ENCODE peak calls at places on chromosomes 2 and 18, in ten cellular contexts. One of them, this sample, is unnamed.
A peak's percentile ranks its signal among the peaks of the same experiment; 100 is the strongest.

GRCh38 chr2:135140606-135141005 is 88.5 kb downstream of the RAB3GAP1 start:
- DNase-seq in ovary: no peak
- DNase-seq in stimulated activated CD4-positive, alpha-beta T cell treated with anti-CD3 and anti-CD28 coated beads, Interleukin-4, amount 100 ng/mL, for 24 hours: no peak
- DNase-seq in Karpas-422: no peak
- DNase-seq in COR-L47: no peak
- DNase-seq in psoas muscle: no peak
- DNase-seq in glutamatergic neuron: no peak
- DNase-seq in EH: no peak
- DNase-seq in anterior cingulate cortex: no peak
- DNase-seq in DMS 273 treated with DMSO at 0.1 percent for 48 hours: no peak
- DNase-seq in this sample: no peak

GRCh38 chr2:120108049-120108448 is 95.2 kb downstream of the EPB41L5 start:
- DNase-seq in COR-L47: peak; percentile 58
- DNase-seq in ovary: no peak
- DNase-seq in EH: peak; percentile 79
- DNase-seq in psoas muscle: no peak
- DNase-seq in DMS 273 treated with DMSO at 0.1 percent for 48 hours: peak; percentile 2
- DNase-seq in glutamatergic neuron: no peak
- DNase-seq in anterior cingulate cortex: no peak
- DNase-seq in stimulated activated CD4-positive, alpha-beta T cell treated with anti-CD3 and anti-CD28 coated beads, Interleukin-4, amount 100 ng/mL, for 24 hours: no peak
- DNase-seq in Karpas-422: no peak
- DNase-seq in this sample: no peak

GRCh38 chr18:25453556-25454269 is 101.7 kb upstream of the ZNF521 start:
- DNase-seq in anterior cingulate cortex: no peak
- DNase-seq in psoas muscle: no peak
- DNase-seq in COR-L47: no peak
- DNase-seq in ovary: no peak
- DNase-seq in glutamatergic neuron: no peak
- DNase-seq in EH: peak; percentile 69
- DNase-seq in stimulated activated CD4-positive, alpha-beta T cell treated with anti-CD3 and anti-CD28 coated beads, Interleukin-4, amount 100 ng/mL, for 24 hours: no peak
- DNase-seq in DMS 273 treated with DMSO at 0.1 percent for 48 hours: no peak
- DNase-seq in Karpas-422: no peak
- DNase-seq in this sample: no peak

GRCh38 chr2:8534729-8535397 is 147.0 kb upstream of the ID2 start:
- DNase-seq in COR-L47: no peak
- DNase-seq in EH: no peak
- DNase-seq in glutamatergic neuron: no peak
- DNase-seq in stimulated activated CD4-positive, alpha-beta T cell treated with anti-CD3 and anti-CD28 coated beads, Interleukin-4, amount 100 ng/mL, for 24 hours: no peak
- DNase-seq in psoas muscle: peak; percentile 85
- DNase-seq in Karpas-422: peak; percentile 64
- DNase-seq in ovary: peak; percentile 83
- DNase-seq in anterior cingulate cortex: peak; percentile 74
- DNase-seq in DMS 273 treated with DMSO at 0.1 percent for 48 hours: no peak
- DNase-seq in this sample: no peak

GRCh38 chr2:147543056-147543455 is 301.8 kb upstream of the ACVR2A start:
- DNase-seq in DMS 273 treated with DMSO at 0.1 percent for 48 hours: no peak
- DNase-seq in anterior cingulate cortex: no peak
- DNase-seq in glutamatergic neuron: no peak
- DNase-seq in stimulated activated CD4-positive, alpha-beta T cell treated with anti-CD3 and anti-CD28 coated beads, Interleukin-4, amount 100 ng/mL, for 24 hours: no peak
- DNase-seq in COR-L47: no peak
- DNase-seq in Karpas-422: no peak
- DNase-seq in ovary: no peak
- DNase-seq in psoas muscle: no peak
- DNase-seq in EH: peak; percentile 1
- DNase-seq in this sample: no peak

GRCh38 chr2:5121677-5122076 is 570.5 kb upstream of the SOX11 start:
- DNase-seq in anterior cingulate cortex: no peak
- DNase-seq in psoas muscle: no peak
- DNase-seq in Karpas-422: peak; percentile 42
- DNase-seq in ovary: no peak
- DNase-seq in EH: no peak
- DNase-seq in COR-L47: no peak
- DNase-seq in glutamatergic neuron: peak; percentile 57
- DNase-seq in stimulated activated CD4-positive, alpha-beta T cell treated with anti-CD3 and anti-CD28 coated beads, Interleukin-4, amount 100 ng/mL, for 24 hours: no peak
- DNase-seq in DMS 273 treated with DMSO at 0.1 percent for 48 hours: no peak
- DNase-seq in this sample: no peak

GRCh38 chr18:21183670-21184069 is 58.4 kb upstream of the GREB1L start:
- DNase-seq in anterior cingulate cortex: no peak
- DNase-seq in EH: peak; percentile 14
- DNase-seq in Karpas-422: no peak
- DNase-seq in glutamatergic neuron: no peak
- DNase-seq in COR-L47: no peak
- DNase-seq in stimulated activated CD4-positive, alpha-beta T cell treated with anti-CD3 and anti-CD28 coated beads, Interleukin-4, amount 100 ng/mL, for 24 hours: no peak
- DNase-seq in ovary: no peak
- DNase-seq in DMS 273 treated with DMSO at 0.1 percent for 48 hours: no peak
- DNase-seq in psoas muscle: no peak
- DNase-seq in this sample: no peak

GRCh38 chr2:72533767-72534166 is 292.1 kb downstream of the EXOC6B start:
- DNase-seq in stimulated activated CD4-positive, alpha-beta T cell treated with anti-CD3 and anti-CD28 coated beads, Interleukin-4, amount 100 ng/mL, for 24 hours: no peak
- DNase-seq in glutamatergic neuron: no peak
- DNase-seq in psoas muscle: no peak
- DNase-seq in ovary: no peak
- DNase-seq in DMS 273 treated with DMSO at 0.1 percent for 48 hours: no peak
- DNase-seq in EH: peak; percentile 62
- DNase-seq in anterior cingulate cortex: no peak
- DNase-seq in COR-L47: no peak
- DNase-seq in Karpas-422: no peak
- DNase-seq in this sample: no peak

GRCh38 chr18:49274188-49274714 is 186.2 kb downstream of the DYM start:
- DNase-seq in ovary: no peak
- DNase-seq in stimulated activated CD4-positive, alpha-beta T cell treated with anti-CD3 and anti-CD28 coated beads, Interleukin-4, amount 100 ng/mL, for 24 hours: no peak
- DNase-seq in Karpas-422: no peak
- DNase-seq in EH: peak; percentile 46
- DNase-seq in glutamatergic neuron: no peak
- DNase-seq in DMS 273 treated with DMSO at 0.1 percent for 48 hours: no peak
- DNase-seq in psoas muscle: no peak
- DNase-seq in anterior cingulate cortex: no peak
- DNase-seq in COR-L47: no peak
- DNase-seq in this sample: no peak

GRCh38 chr18:6757966-6758365 is 28.4 kb downstream of the ARHGAP28 start:
- DNase-seq in COR-L47: no peak
- DNase-seq in stimulated activated CD4-positive, alpha-beta T cell treated with anti-CD3 and anti-CD28 coated beads, Interleukin-4, amount 100 ng/mL, for 24 hours: no peak
- DNase-seq in psoas muscle: no peak
- DNase-seq in anterior cingulate cortex: no peak
- DNase-seq in DMS 273 treated with DMSO at 0.1 percent for 48 hours: no peak
- DNase-seq in EH: peak; percentile 89
- DNase-seq in ovary: no peak
- DNase-seq in glutamatergic neuron: no peak
- DNase-seq in Karpas-422: no peak
- DNase-seq in this sample: no peak

GRCh38 chr2:122236152-122236892 is 480.9 kb downstream of the TSN start:
- DNase-seq in ovary: no peak
- DNase-seq in DMS 273 treated with DMSO at 0.1 percent for 48 hours: peak; percentile 89
- DNase-seq in anterior cingulate cortex: no peak
- DNase-seq in COR-L47: no peak
- DNase-seq in EH: peak; percentile 75
- DNase-seq in glutamatergic neuron: no peak
- DNase-seq in psoas muscle: peak; percentile 57
- DNase-seq in stimulated activated CD4-positive, alpha-beta T cell treated with anti-CD3 and anti-CD28 coated beads, Interleukin-4, amount 100 ng/mL, for 24 hours: no peak
- DNase-seq in Karpas-422: no peak
- DNase-seq in this sample: peak; percentile 88

GRCh38 chr2:43348904-43349725 is 122.7 kb upstream of the ZFP36L2 start:
- DNase-seq in DMS 273 treated with DMSO at 0.1 percent for 48 hours: no peak
- DNase-seq in COR-L47: no peak
- DNase-seq in stimulated activated CD4-positive, alpha-beta T cell treated with anti-CD3 and anti-CD28 coated beads, Interleukin-4, amount 100 ng/mL, for 24 hours: no peak
- DNase-seq in anterior cingulate cortex: no peak
- DNase-seq in ovary: no peak
- DNase-seq in glutamatergic neuron: no peak
- DNase-seq in Karpas-422: no peak
- DNase-seq in EH: peak; percentile 88
- DNase-seq in psoas muscle: peak; percentile 62
- DNase-seq in this sample: no peak

GRCh38 chr2:33598472-33599174 is 476 bp downstream of the FAM98A start:
- DNase-seq in glutamatergic neuron: peak; percentile 55
- DNase-seq in anterior cingulate cortex: peak; percentile 55
- DNase-seq in Karpas-422: peak; percentile 80
- DNase-seq in psoas muscle: peak; percentile 62
- DNase-seq in ovary: no peak
- DNase-seq in EH: peak; percentile 71
- DNase-seq in DMS 273 treated with DMSO at 0.1 percent for 48 hours: peak; percentile 48
- DNase-seq in COR-L47: peak; percentile 12
- DNase-seq in stimulated activated CD4-positive, alpha-beta T cell treated with anti-CD3 and anti-CD28 coated beads, Interleukin-4, amount 100 ng/mL, for 24 hours: peak; percentile 52
- DNase-seq in this sample: no peak

GRCh38 chr18:36504928-36505327 is 207.4 kb downstream of the FHOD3 start:
- DNase-seq in ovary: no peak
- DNase-seq in stimulated activated CD4-positive, alpha-beta T cell treated with anti-CD3 and anti-CD28 coated beads, Interleukin-4, amount 100 ng/mL, for 24 hours: no peak
- DNase-seq in Karpas-422: no peak
- DNase-seq in DMS 273 treated with DMSO at 0.1 percent for 48 hours: no peak
- DNase-seq in EH: peak; percentile 28
- DNase-seq in anterior cingulate cortex: no peak
- DNase-seq in glutamatergic neuron: no peak
- DNase-seq in psoas muscle: no peak
- DNase-seq in COR-L47: no peak
- DNase-seq in this sample: no peak

GRCh38 chr2:27833931-27834330 is 56.3 kb downstream of the RBKS start:
- DNase-seq in stimulated activated CD4-positive, alpha-beta T cell treated with anti-CD3 and anti-CD28 coated beads, Interleukin-4, amount 100 ng/mL, for 24 hours: no peak
- DNase-seq in anterior cingulate cortex: no peak
- DNase-seq in Karpas-422: no peak
- DNase-seq in EH: peak; percentile 84
- DNase-seq in psoas muscle: no peak
- DNase-seq in ovary: no peak
- DNase-seq in COR-L47: no peak
- DNase-seq in DMS 273 treated with DMSO at 0.1 percent for 48 hours: no peak
- DNase-seq in glutamatergic neuron: no peak
- DNase-seq in this sample: no peak

GRCh38 chr2:241736111-241736510 is 1.7 kb downstream of the D2HGDH start:
- DNase-seq in glutamatergic neuron: no peak
- DNase-seq in COR-L47: no peak
- DNase-seq in DMS 273 treated with DMSO at 0.1 percent for 48 hours: no peak
- DNase-seq in anterior cingulate cortex: no peak
- DNase-seq in ovary: no peak
- DNase-seq in psoas muscle: no peak
- DNase-seq in EH: peak; percentile 17
- DNase-seq in stimulated activated CD4-positive, alpha-beta T cell treated with anti-CD3 and anti-CD28 coated beads, Interleukin-4, amount 100 ng/mL, for 24 hours: no peak
- DNase-seq in Karpas-422: no peak
- DNase-seq in this sample: no peak

GRCh38 chr2:73103018-73103542 is 9.7 kb downstream of the RAB11FIP5 start:
- DNase-seq in EH: peak; percentile 41
- DNase-seq in DMS 273 treated with DMSO at 0.1 percent for 48 hours: peak; percentile 11
- DNase-seq in ovary: peak; percentile 13
- DNase-seq in stimulated activated CD4-positive, alpha-beta T cell treated with anti-CD3 and anti-CD28 coated beads, Interleukin-4, amount 100 ng/mL, for 24 hours: no peak
- DNase-seq in anterior cingulate cortex: no peak
- DNase-seq in psoas muscle: no peak
- DNase-seq in glutamatergic neuron: no peak
- DNase-seq in Karpas-422: no peak
- DNase-seq in COR-L47: peak; percentile 18
- DNase-seq in this sample: no peak

GRCh38 chr2:7803515-7803914 is 878.3 kb upstream of the ID2 start:
- DNase-seq in ovary: no peak
- DNase-seq in anterior cingulate cortex: no peak
- DNase-seq in stimulated activated CD4-positive, alpha-beta T cell treated with anti-CD3 and anti-CD28 coated beads, Interleukin-4, amount 100 ng/mL, for 24 hours: no peak
- DNase-seq in psoas muscle: no peak
- DNase-seq in glutamatergic neuron: no peak
- DNase-seq in Karpas-422: no peak
- DNase-seq in DMS 273 treated with DMSO at 0.1 percent for 48 hours: no peak
- DNase-seq in COR-L47: no peak
- DNase-seq in EH: no peak
- DNase-seq in this sample: no peak

GRCh38 chr2:67612576-67612981 is 215.4 kb downstream of the ETAA1 start:
- DNase-seq in glutamatergic neuron: no peak
- DNase-seq in Karpas-422: no peak
- DNase-seq in stimulated activated CD4-positive, alpha-beta T cell treated with anti-CD3 and anti-CD28 coated beads, Interleukin-4, amount 100 ng/mL, for 24 hours: no peak
- DNase-seq in psoas muscle: no peak
- DNase-seq in COR-L47: no peak
- DNase-seq in ovary: no peak
- DNase-seq in anterior cingulate cortex: no peak
- DNase-seq in DMS 273 treated with DMSO at 0.1 percent for 48 hours: no peak
- DNase-seq in EH: peak; percentile 44
- DNase-seq in this sample: no peak

GRCh38 chr18:49021433-49022129 is 70.8 kb upstream of the SMAD7 start:
- DNase-seq in psoas muscle: peak; percentile 53
- DNase-seq in Karpas-422: peak; percentile 84
- DNase-seq in ovary: peak; percentile 44
- DNase-seq in EH: peak; percentile 42
- DNase-seq in DMS 273 treated with DMSO at 0.1 percent for 48 hours: no peak
- DNase-seq in anterior cingulate cortex: no peak
- DNase-seq in glutamatergic neuron: no peak
- DNase-seq in COR-L47: peak; percentile 37
- DNase-seq in stimulated activated CD4-positive, alpha-beta T cell treated with anti-CD3 and anti-CD28 coated beads, Interleukin-4, amount 100 ng/mL, for 24 hours: peak; percentile 49
- DNase-seq in this sample: no peak

GRCh38 chr2:11285499-11285898 is 58.9 kb downstream of the ROCK2 start:
- DNase-seq in stimulated activated CD4-positive, alpha-beta T cell treated with anti-CD3 and anti-CD28 coated beads, Interleukin-4, amount 100 ng/mL, for 24 hours: no peak
- DNase-seq in glutamatergic neuron: no peak
- DNase-seq in COR-L47: no peak
- DNase-seq in Karpas-422: no peak
- DNase-seq in psoas muscle: no peak
- DNase-seq in anterior cingulate cortex: no peak
- DNase-seq in DMS 273 treated with DMSO at 0.1 percent for 48 hours: no peak
- DNase-seq in ovary: no peak
- DNase-seq in EH: no peak
- DNase-seq in this sample: no peak

GRCh38 chr2:148928395-148928794 is 53.4 kb downstream of the KIF5C start:
- DNase-seq in stimulated activated CD4-positive, alpha-beta T cell treated with anti-CD3 and anti-CD28 coated beads, Interleukin-4, amount 100 ng/mL, for 24 hours: no peak
- DNase-seq in anterior cingulate cortex: no peak
- DNase-seq in Karpas-422: no peak
- DNase-seq in glutamatergic neuron: no peak
- DNase-seq in COR-L47: peak; percentile 40
- DNase-seq in ovary: no peak
- DNase-seq in EH: no peak
- DNase-seq in DMS 273 treated with DMSO at 0.1 percent for 48 hours: no peak
- DNase-seq in psoas muscle: no peak
- DNase-seq in this sample: no peak

GRCh38 chr18:2302012-2302411 is 269.3 kb downstream of the METTL4 start:
- DNase-seq in anterior cingulate cortex: no peak
- DNase-seq in psoas muscle: no peak
- DNase-seq in EH: no peak
- DNase-seq in COR-L47: no peak
- DNase-seq in glutamatergic neuron: no peak
- DNase-seq in ovary: no peak
- DNase-seq in DMS 273 treated with DMSO at 0.1 percent for 48 hours: no peak
- DNase-seq in stimulated activated CD4-positive, alpha-beta T cell treated with anti-CD3 and anti-CD28 coated beads, Interleukin-4, amount 100 ng/mL, for 24 hours: no peak
- DNase-seq in Karpas-422: no peak
- DNase-seq in this sample: no peak

GRCh38 chr2:2871480-2872308 is 505.9 kb downstream of the EIPR1 start:
- DNase-seq in stimulated activated CD4-positive, alpha-beta T cell treated with anti-CD3 and anti-CD28 coated beads, Interleukin-4, amount 100 ng/mL, for 24 hours: no peak
- DNase-seq in glutamatergic neuron: no peak
- DNase-seq in DMS 273 treated with DMSO at 0.1 percent for 48 hours: no peak
- DNase-seq in COR-L47: no peak
- DNase-seq in anterior cingulate cortex: no peak
- DNase-seq in Karpas-422: no peak
- DNase-seq in psoas muscle: no peak
- DNase-seq in ovary: no peak
- DNase-seq in EH: no peak
- DNase-seq in this sample: no peak

GRCh38 chr2:38505779-38506178 is 96.9 kb downstream of the HNRNPLL start:
- DNase-seq in DMS 273 treated with DMSO at 0.1 percent for 48 hours: no peak
- DNase-seq in Karpas-422: no peak
- DNase-seq in anterior cingulate cortex: peak; percentile 2
- DNase-seq in EH: peak; percentile 86
- DNase-seq in COR-L47: no peak
- DNase-seq in psoas muscle: peak; percentile 89
- DNase-seq in stimulated activated CD4-positive, alpha-beta T cell treated with anti-CD3 and anti-CD28 coated beads, Interleukin-4, amount 100 ng/mL, for 24 hours: no peak
- DNase-seq in glutamatergic neuron: no peak
- DNase-seq in ovary: peak; percentile 65
- DNase-seq in this sample: no peak

GRCh38 chr2:165839610-165840009 is 45.6 kb upstream of the GALNT3 start:
- DNase-seq in stimulated activated CD4-positive, alpha-beta T cell treated with anti-CD3 and anti-CD28 coated beads, Interleukin-4, amount 100 ng/mL, for 24 hours: no peak
- DNase-seq in psoas muscle: no peak
- DNase-seq in glutamatergic neuron: no peak
- DNase-seq in anterior cingulate cortex: no peak
- DNase-seq in Karpas-422: no peak
- DNase-seq in EH: peak; percentile 56
- DNase-seq in DMS 273 treated with DMSO at 0.1 percent for 48 hours: no peak
- DNase-seq in COR-L47: no peak
- DNase-seq in ovary: no peak
- DNase-seq in this sample: no peak

GRCh38 chr2:1914541-1915165 is 170.3 kb upstream of the PXDN start:
- DNase-seq in EH: no peak
- DNase-seq in psoas muscle: no peak
- DNase-seq in COR-L47: no peak
- DNase-seq in glutamatergic neuron: no peak
- DNase-seq in stimulated activated CD4-positive, alpha-beta T cell treated with anti-CD3 and anti-CD28 coated beads, Interleukin-4, amount 100 ng/mL, for 24 hours: no peak
- DNase-seq in anterior cingulate cortex: no peak
- DNase-seq in Karpas-422: no peak
- DNase-seq in DMS 273 treated with DMSO at 0.1 percent for 48 hours: no peak
- DNase-seq in ovary: no peak
- DNase-seq in this sample: no peak

GRCh38 chr18:48866028-48866733 is 84.6 kb downstream of the SMAD7 start:
- DNase-seq in Karpas-422: no peak
- DNase-seq in psoas muscle: peak; percentile 85
- DNase-seq in ovary: peak; percentile 82
- DNase-seq in stimulated activated CD4-positive, alpha-beta T cell treated with anti-CD3 and anti-CD28 coated beads, Interleukin-4, amount 100 ng/mL, for 24 hours: no peak
- DNase-seq in COR-L47: peak; percentile 98
- DNase-seq in DMS 273 treated with DMSO at 0.1 percent for 48 hours: peak; percentile 91
- DNase-seq in glutamatergic neuron: peak; percentile 8
- DNase-seq in EH: peak; percentile 58
- DNase-seq in anterior cingulate cortex: peak; percentile 51
- DNase-seq in this sample: no peak